ENCODE peak calls at places on chromosomes 6 and 20, in eight cellular contexts. N is stimulated activated CD4-positive, alpha-beta T cell treated with anti-CD3 and anti-CD28 coated beads, TNF-alpha, amount 100 ng/mL, for 4 hours; X is SJSA1; K is activated CD4-positive, alpha-beta T cell treated with anti-CD3 and anti-CD28 coated beads, Interleukin-2, amount 10 ng/mL, durations not matched to agents 7 days and 5 days; L is non-pigmented ciliary epithelial cell; H is HEK293T; U is AG04450; T is amniotic stem cell. V is an unnamed sample.

GRCh38 chr6:157054531-157054979 is 268.8 kb downstream of the TMEM242 start:
- DNase-seq in N (peak), X (no peak), K (peak), L (no peak), H (no peak), U (no peak), T (no peak), V (no peak)

GRCh38 chr6:4460595-4461475 is 315.4 kb upstream of the CDYL start:
- DNase-seq in N (no peak), X (no peak), K (no peak), L (no peak), H (no peak), U (peak), T (no peak), V (no peak)

GRCh38 chr6:38341501-38341900 is 298.2 kb downstream of the BTBD9 start:
- DNase-seq in N (no peak), X (no peak), K (no peak), L (no peak), H (no peak), U (no peak), T (no peak), V (no peak)

GRCh38 chr6:33384581-33385020 is 7.0 kb upstream of the KIFC1 start:
- DNase-seq in N (no peak), X (peak), K (no peak), L (no peak), H (peak), U (peak), T (peak), V (peak)

GRCh38 chr20:50788045-50788867 is 6.6 kb upstream of the BCAS4 start:
- DNase-seq in N (no peak), X (peak), K (no peak), L (no peak), H (peak), U (peak), T (no peak), V (peak)

GRCh38 chr20:17633850-17634500 is 48.1 kb downstream of the RRBP1 start:
- DNase-seq in N (no peak), X (no peak), K (no peak), L (no peak), H (no peak), U (no peak), T (no peak), V (no peak)

GRCh38 chr20:61736751-61737310 is 328.9 kb downstream of the TAF4 start:
- DNase-seq in N (no peak), X (no peak), K (no peak), L (no peak), H (no peak), U (no peak), T (no peak), V (no peak)

GRCh38 chr6:45724511-45724910 is 291.1 kb downstream of the CLIC5 start:
- DNase-seq in N (no peak), X (no peak), K (no peak), L (peak), H (no peak), U (peak), T (no peak), V (no peak)

GRCh38 chr6:163745566-163746400 is 331.3 kb downstream of the QKI start:
- DNase-seq in N (no peak), X (peak), K (no peak), L (peak), H (peak), U (peak), T (peak), V (no peak)

GRCh38 chr6:1392813-1393640 is 3.7 kb downstream of the FOXF2 start:
- DNase-seq in N (no peak), X (peak), K (no peak), L (no peak), H (no peak), U (no peak), T (no peak), V (no peak)

GRCh38 chr6:167664678-167665445 is 161.8 kb upstream of the AFDN start:
- DNase-seq in N (no peak), X (no peak), K (no peak), L (no peak), H (no peak), U (no peak), T (no peak), V (no peak)

GRCh38 chr6:56037587-56037986 is 162.2 kb upstream of the BMP5 start:
- DNase-seq in N (no peak), X (no peak), K (no peak), L (no peak), H (no peak), U (no peak), T (no peak), V (no peak)

GRCh38 chr20:24952376-24953203 is 3.5 kb downstream of the CST7 start:
- DNase-seq in N (no peak), X (no peak), K (peak), L (no peak), H (no peak), U (no peak), T (no peak), V (no peak)

GRCh38 chr20:8624046-8624445 is 444.8 kb upstream of the PLCB4 start:
- DNase-seq in N (no peak), X (no peak), K (no peak), L (no peak), H (no peak), U (no peak), T (no peak), V (no peak)

GRCh38 chr20:45017281-45017680 is 51.0 kb downstream of the STK4 start:
- DNase-seq in N (no peak), X (no peak), K (no peak), L (no peak), H (no peak), U (no peak), T (no peak), V (no peak)

GRCh38 chr6:20211037-20211940 is 980 bp downstream of the MBOAT1 start:
- DNase-seq in N (no peak), X (peak), K (no peak), L (no peak), H (no peak), U (no peak), T (no peak), V (peak)

GRCh38 chr20:23257848-23258746 is 92.5 kb upstream of the NXT1 start:
- DNase-seq in N (no peak), X (peak), K (no peak), L (peak), H (no peak), U (peak), T (peak), V (no peak)

GRCh38 chr20:11452326-11452725 is 465.4 kb upstream of the BTBD3 start:
- DNase-seq in N (no peak), X (no peak), K (no peak), L (no peak), H (no peak), U (no peak), T (no peak), V (no peak)

GRCh38 chr20:16477632-16478031 is 95.6 kb downstream of the KIF16B start:
- DNase-seq in N (no peak), X (no peak), K (no peak), L (no peak), H (no peak), U (no peak), T (no peak), V (no peak)

GRCh38 chr6:15232836-15233510 is 12.9 kb upstream of the JARID2 start:
- DNase-seq in N (no peak), X (no peak), K (no peak), L (no peak), H (no peak), U (no peak), T (no peak), V (no peak)

GRCh38 chr6:78989191-78989590 is 88.9 kb downstream of the PHIP start:
- DNase-seq in N (no peak), X (no peak), K (no peak), L (no peak), H (no peak), U (no peak), T (no peak), V (no peak)

GRCh38 chr6:37289931-37290330 is 32.0 kb upstream of the TMEM217 start:
- DNase-seq in N (no peak), X (no peak), K (peak), L (no peak), H (no peak), U (no peak), T (no peak), V (peak)

GRCh38 chr6:96016781-96017180 is 1.0 kb downstream of the FUT9 start:
- DNase-seq in N (no peak), X (no peak), K (no peak), L (no peak), H (no peak), U (no peak), T (no peak), V (no peak)

GRCh38 chr6:151374024-151374423 is 17.3 kb downstream of the ZBTB2 start:
- DNase-seq in N (no peak), X (no peak), K (no peak), L (no peak), H (no peak), U (no peak), T (no peak), V (no peak)

GRCh38 chr6:38915205-38915925 is 133.2 kb upstream of the GLP1R start:
- DNase-seq in N (no peak), X (no peak), K (no peak), L (no peak), H (no peak), U (no peak), T (no peak), V (no peak)

GRCh38 chr6:76422814-76423213 is 350.4 kb upstream of the IMPG1 start:
- DNase-seq in N (no peak), X (no peak), K (no peak), L (no peak), H (no peak), U (no peak), T (no peak), V (no peak)

GRCh38 chr20:45538209-45538798 is 978 bp downstream of the WFDC6 start:
- DNase-seq in N (no peak), X (no peak), K (no peak), L (no peak), H (peak), U (no peak), T (no peak), V (no peak)

GRCh38 chr20:44394520-44395182 is 39.2 kb downstream of the HNF4A start:
- DNase-seq in N (no peak), X (no peak), K (no peak), L (no peak), H (no peak), U (no peak), T (no peak), V (no peak)

GRCh38 chr6:73866305-73866704 is 170.3 kb downstream of the CD109 start:
- DNase-seq in N (no peak), X (no peak), K (no peak), L (no peak), H (no peak), U (no peak), T (no peak), V (no peak)

GRCh38 chr20:54608978-54609377 is 133.6 kb downstream of the DOK5 start:
- DNase-seq in N (no peak), X (no peak), K (no peak), L (no peak), H (no peak), U (no peak), T (no peak), V (no peak)

GRCh38 chr6:100657678-100658330 is 193.1 kb upstream of the SIM1 start:
- DNase-seq in N (no peak), X (peak), K (no peak), L (no peak), H (no peak), U (no peak), T (no peak), V (no peak)

GRCh38 chr6:41798901-41799300 is 11.4 kb downstream of the TOMM6 start:
- DNase-seq in N (no peak), X (no peak), K (no peak), L (no peak), H (no peak), U (no peak), T (no peak), V (no peak)

GRCh38 chr20:2485662-2486061 is 15.1 kb upstream of the SNRPB start:
- DNase-seq in N (no peak), X (no peak), K (no peak), L (no peak), H (no peak), U (no peak), T (no peak), V (no peak)

GRCh38 chr6:32666420-32667300 is at the start of gene HLA-DQB1:
- DNase-seq in N (no peak), X (no peak), K (peak), L (no peak), H (peak), U (no peak), T (no peak), V (peak)

GRCh38 chr6:151142676-151143075 is 97.1 kb upstream of the AKAP12 start:
- DNase-seq in N (no peak), X (no peak), K (no peak), L (no peak), H (no peak), U (no peak), T (no peak), V (no peak)

V was measured in T47D.